ENCODE peak calls at places on chromosomes 1 and 21, in five cellular contexts. One of them, this sample, is unnamed.

GRCh38 chr21:36186506-36187399 is 30.1 kb downstream of the DOP1B start:
- DNase-seq in SHP77: peak
- DNase-seq in NAMALWA: no peak
- DNase-seq in BJ: no peak
- DNase-seq in choroid plexus epithelial cell: no peak
- DNase-seq in this sample: no peak

GRCh38 chr1:81576996-81577697 is 223.6 kb upstream of the ADGRL2 start:
- DNase-seq in choroid plexus epithelial cell: no peak
- DNase-seq in SHP77: no peak
- DNase-seq in BJ: no peak
- DNase-seq in NAMALWA: no peak
- DNase-seq in this sample: no peak

GRCh38 chr1:204670152-204670927 is 15.2 kb downstream of the LRRN2 start:
- DNase-seq in BJ: peak
- DNase-seq in NAMALWA: no peak
- DNase-seq in choroid plexus epithelial cell: peak
- DNase-seq in SHP77: no peak
- DNase-seq in this sample: peak

GRCh38 chr1:93816970-93817738 is 61.9 kb downstream of the DNTTIP2 start:
- DNase-seq in BJ: no peak
- DNase-seq in choroid plexus epithelial cell: peak
- DNase-seq in SHP77: no peak
- DNase-seq in NAMALWA: no peak
- DNase-seq in this sample: peak

GRCh38 chr1:107526524-107527198 is 385.8 kb downstream of the NTNG1 start:
- DNase-seq in NAMALWA: no peak
- DNase-seq in BJ: no peak
- DNase-seq in choroid plexus epithelial cell: no peak
- DNase-seq in SHP77: peak
- DNase-seq in this sample: no peak

GRCh38 chr1:224726783-224727182 is 110.7 kb downstream of the CNIH3 start:
- DNase-seq in NAMALWA: no peak
- DNase-seq in choroid plexus epithelial cell: peak
- DNase-seq in BJ: peak
- DNase-seq in SHP77: no peak
- DNase-seq in this sample: peak

GRCh38 chr1:208270679-208271111 is 26.5 kb upstream of the PLXNA2 start:
- DNase-seq in NAMALWA: no peak
- DNase-seq in SHP77: no peak
- DNase-seq in choroid plexus epithelial cell: no peak
- DNase-seq in BJ: no peak
- DNase-seq in this sample: no peak

GRCh38 chr21:27817061-27817460 is 850.2 kb upstream of the ADAMTS5 start:
- DNase-seq in BJ: no peak
- DNase-seq in NAMALWA: no peak
- DNase-seq in choroid plexus epithelial cell: no peak
- DNase-seq in SHP77: no peak
- DNase-seq in this sample: peak

GRCh38 chr1:20152599-20152930 is 13.4 kb downstream of the PLA2G2F start:
- DNase-seq in BJ: no peak
- DNase-seq in NAMALWA: no peak
- DNase-seq in choroid plexus epithelial cell: no peak
- DNase-seq in SHP77: no peak
- DNase-seq in this sample: no peak

GRCh38 chr1:218945050-218945449 is 228.6 kb upstream of the LYPLAL1 start:
- DNase-seq in BJ: no peak
- DNase-seq in SHP77: no peak
- DNase-seq in choroid plexus epithelial cell: peak
- DNase-seq in NAMALWA: no peak
- DNase-seq in this sample: peak

GRCh38 chr1:227749225-227749624 is 14.0 kb downstream of the SNAP47 start:
- DNase-seq in NAMALWA: no peak
- DNase-seq in choroid plexus epithelial cell: no peak
- DNase-seq in BJ: no peak
- DNase-seq in SHP77: no peak
- DNase-seq in this sample: no peak

GRCh38 chr1:34478460-34479076 is 276.3 kb upstream of the GJB5 start:
- DNase-seq in NAMALWA: no peak
- DNase-seq in SHP77: no peak
- DNase-seq in BJ: no peak
- DNase-seq in choroid plexus epithelial cell: no peak
- DNase-seq in this sample: no peak

GRCh38 chr1:223732993-223733798 is 20.9 kb downstream of the CAPN2 start:
- DNase-seq in NAMALWA: no peak
- DNase-seq in choroid plexus epithelial cell: peak
- DNase-seq in BJ: no peak
- DNase-seq in SHP77: no peak
- DNase-seq in this sample: peak

This sample was measured in fibroblast of pulmonary artery.